ENCODE peak calls at places on chromosome 14, in seven cellular contexts. C, Z, W, Q, J, T and B are unnamed samples.
A peak's percentile ranks its signal among the peaks of the same experiment; 100 is the strongest.

GRCh38 chr14:93654599-93654998 is 133.7 kb downstream of the PRIMA1 start:
- DNase-seq in J (no peak), T (no peak), Z (no peak), C (no peak), Q (no peak), W (no peak), B (no peak)

GRCh38 chr14:28773917-28774691 is 7.5 kb downstream of the FOXG1 start:
- DNase-seq in J (no peak), W (peak; percentile 50), C (peak; percentile 54), T (no peak), Z (no peak), Q (peak; percentile 22), B (no peak)

GRCh38 chr14:52840916-52841315 is 49.5 kb upstream of the GNPNAT1 start:
- DNase-seq in Q (peak; percentile 41), W (peak; percentile 66), C (peak; percentile 53), J (no peak), Z (no peak), T (no peak), B (no peak)

GRCh38 chr14:22545842-22546721 is 42.9 kb downstream of the DAD1 start:
- DNase-seq in T (peak; percentile 37), Z (no peak), Q (peak; percentile 20), W (peak; percentile 67), C (peak; percentile 72), J (no peak), B (no peak)

GRCh38 chr14:33777651-33778050 is 173.2 kb downstream of the EGLN3 start:
- DNase-seq in J (no peak), Q (no peak), C (no peak), T (no peak), Z (no peak), W (no peak), B (no peak)

GRCh38 chr14:87121716-87122115 is 871.3 kb downstream of the GALC start:
- DNase-seq in C (no peak), T (no peak), W (no peak), Z (no peak), J (no peak), Q (no peak), B (no peak)

GRCh38 chr14:96408608-96409007 is 16.7 kb downstream of the AK7 start:
- DNase-seq in Q (no peak), Z (no peak), C (no peak), J (no peak), W (no peak), T (no peak), B (no peak)

GRCh38 chr14:72604133-72604532 is 289.8 kb downstream of the DPF3 start:
- DNase-seq in Q (no peak), Z (no peak), C (no peak), T (no peak), J (no peak), W (no peak), B (no peak)

GRCh38 chr14:36738269-36738668 is 76.6 kb downstream of the PAX9 start:
- DNase-seq in T (no peak), C (no peak), Z (no peak), W (no peak), Q (no peak), J (no peak), B (no peak)

GRCh38 chr14:36659822-36660735 is 1.6 kb upstream of the PAX9 start:
- DNase-seq in W (no peak), J (no peak), T (no peak), C (no peak), Z (no peak), Q (no peak), B (no peak)

GRCh38 chr14:51592836-51593235 is 58.9 kb upstream of the FRMD6 start:
- DNase-seq in Q (no peak), Z (no peak), C (no peak), J (no peak), W (no peak), T (no peak), B (no peak)

GRCh38 chr14:34368115-34368970 is 93.7 kb downstream of the SPTSSA start:
- DNase-seq in C (peak; percentile 84), J (no peak), Q (peak; percentile 37), Z (no peak), T (no peak), W (peak; percentile 98), B (no peak)

GRCh38 chr14:72434856-72435255 is 459.0 kb downstream of the DPF3 start:
- DNase-seq in T (no peak), Z (no peak), C (no peak), W (peak; percentile 6), Q (no peak), J (no peak), B (no peak)

GRCh38 chr14:34081576-34082136 is 130.8 kb upstream of the EGLN3 start:
- DNase-seq in W (no peak), Z (no peak), C (peak; percentile 45), T (no peak), J (no peak), Q (no peak), B (no peak)

GRCh38 chr14:68099348-68100045 is 279.9 kb downstream of the RAD51B start:
- DNase-seq in J (no peak), C (no peak), T (no peak), W (no peak), Q (no peak), Z (no peak), B (no peak)

GRCh38 chr14:21704340-21704737 is 30.7 kb upstream of the OR4E1 start:
- DNase-seq in C (no peak), T (no peak), J (no peak), Z (no peak), W (no peak), Q (no peak), B (no peak)

GRCh38 chr14:33668066-33668465 is 282.8 kb downstream of the EGLN3 start:
- DNase-seq in C (no peak), W (no peak), Z (no peak), Q (no peak), J (no peak), T (no peak), B (no peak)

GRCh38 chr14:64722842-64723447 is 18.7 kb downstream of the PLEKHG3 start:
- DNase-seq in J (no peak), Q (no peak), Z (no peak), C (no peak), T (peak; percentile 66), W (no peak), B (no peak)

GRCh38 chr14:46250113-46250703 is 401.4 kb downstream of the RPL10L start:
- DNase-seq in J (no peak), W (peak; percentile 0), Q (no peak), T (no peak), Z (no peak), C (peak; percentile 24), B (no peak)

GRCh38 chr14:55129086-55129427 is at the start of gene LGALS3:
- DNase-seq in Q (peak; percentile 53), T (peak; percentile 57), J (no peak), Z (no peak), C (peak; percentile 75), W (no peak), B (no peak)

GRCh38 chr14:23128969-23129758 is 10.1 kb upstream of the CEBPE start:
- DNase-seq in C (no peak), Z (no peak), T (no peak), Q (no peak), W (no peak), J (no peak), B (no peak)

GRCh38 chr14:33812596-33812995 is 138.3 kb downstream of the EGLN3 start:
- DNase-seq in Z (no peak), W (no peak), Q (no peak), C (no peak), T (no peak), J (no peak), B (no peak)

GRCh38 chr14:47596232-47596631 is 79.2 kb downstream of the MDGA2 start:
- DNase-seq in C (no peak), Q (no peak), Z (no peak), W (no peak), T (no peak), J (no peak), B (no peak)

GRCh38 chr14:53032161-53032803 is 81.4 kb upstream of the FERMT2 start:
- DNase-seq in W (peak; percentile 61), T (no peak), J (no peak), C (peak; percentile 87), Q (no peak), Z (no peak), B (no peak)

GRCh38 chr14:91088585-91088984 is 25.3 kb upstream of the DGLUCY start:
- DNase-seq in Q (no peak), W (no peak), T (no peak), J (no peak), C (no peak), Z (no peak), B (no peak)

GRCh38 chr14:72513994-72514659 is 379.8 kb downstream of the DPF3 start:
- DNase-seq in W (peak; percentile 51), C (peak; percentile 66), Z (no peak), Q (peak; percentile 35), J (no peak), T (no peak), B (no peak)

GRCh38 chr14:74754157-74754556 is 9.0 kb upstream of the YLPM1 start:
- DNase-seq in T (no peak), Z (no peak), C (no peak), J (no peak), W (no peak), Q (no peak), B (no peak)

GRCh38 chr14:74954232-74954946 is 1.0 kb downstream of the PGF start:
- DNase-seq in J (no peak), C (peak; percentile 16), Z (no peak), Q (no peak), W (no peak), T (no peak), B (no peak)

GRCh38 chr14:36655571-36655962 is 6.1 kb upstream of the PAX9 start:
- DNase-seq in T (no peak), J (no peak), Q (no peak), W (no peak), C (no peak), Z (no peak), B (no peak)

GRCh38 chr14:34496007-34496678 is 34.1 kb upstream of the SPTSSA start:
- DNase-seq in Z (no peak), W (peak; percentile 48), Q (no peak), J (no peak), C (peak; percentile 77), T (no peak), B (no peak)

GRCh38 chr14:91369628-91370445 is 47.8 kb downstream of the CCDC88C start:
- DNase-seq in Z (no peak), J (no peak), W (no peak), C (no peak), T (no peak), Q (no peak), B (no peak)

GRCh38 chr14:102356280-102356679 is 6.4 kb downstream of the CINP start:
- DNase-seq in C (no peak), Q (no peak), T (no peak), Z (no peak), W (no peak), J (no peak), B (no peak)

GRCh38 chr14:93318927-93319326 is 13.9 kb downstream of the BTBD7 start:
- DNase-seq in W (peak; percentile 47), T (no peak), Z (no peak), J (no peak), C (peak; percentile 26), Q (no peak), B (no peak)

GRCh38 chr14:75523771-75524171 is 1.5 kb downstream of the BATF start:
- DNase-seq in C (peak; percentile 43), Q (no peak), J (no peak), W (peak; percentile 32), T (no peak), Z (no peak), B (no peak)

GRCh38 chr14:87874676-87875075 is 118.3 kb downstream of the GALC start:
- DNase-seq in Z (no peak), Q (no peak), C (no peak), T (no peak), J (no peak), W (no peak), B (no peak)